ENCODE peak calls at places on chromosomes 4 and X, in nine cellular contexts. I is MCF 10A, J is nephron progenitor cell, Y is fibroblast of mammary gland, X is dermis blood vessel endothelial cell, P is non-pigmented ciliary epithelial cell, L is NCI-H1417 treated with DMSO at 0.1 percent for 48 hours, Q is substantia nigra, N is NCI-H1092. D is an unnamed sample.

GRCh38 chr4:76779740-76780459 is 118.0 kb downstream of the SOWAHB start:
- DNase-seq in I (peak; percentile 36), J (no peak), Y (peak; percentile 30), X (no peak), P (no peak), L (no peak), Q (no peak), N (no peak), D (no peak)

GRCh38 chr4:42151568-42152506 is 618 bp downstream of the BEND4 start:
- DNase-seq in I (no peak), J (peak; percentile 69), Y (no peak), X (no peak), P (no peak), L (peak; percentile 18), Q (peak; percentile 3), N (peak; percentile 56), D (no peak)

GRCh38 chrX:107563851-107564250 is 64.5 kb upstream of the PRPS1 start:
- DNase-seq in I (no peak), J (no peak), Y (no peak), X (no peak), P (no peak), L (peak; percentile 21), Q (no peak), N (no peak), D (peak; percentile 81)

GRCh38 chr4:153159016-153159415 is 45.2 kb upstream of the TRIM2 start:
- DNase-seq in I (no peak), J (no peak), Y (no peak), X (peak; percentile 10), P (no peak), L (no peak), Q (no peak), N (no peak), D (no peak)

GRCh38 chr4:69617083-69617694 is 22.3 kb downstream of the UGT2A2 start:
- DNase-seq in I (peak; percentile 66), J (no peak), Y (peak; percentile 43), X (peak; percentile 17), P (peak; percentile 26), L (no peak), Q (peak; percentile 5), N (no peak), D (peak; percentile 31)

GRCh38 chr4:76634239-76634638 is 199.2 kb downstream of the SHROOM3 start:
- DNase-seq in I (peak; percentile 40), J (no peak), Y (peak; percentile 59), X (no peak), P (no peak), L (no peak), Q (no peak), N (no peak), D (no peak)

GRCh38 chr4:88791274-88791673 is 93.6 kb upstream of the NAP1L5 start:
- DNase-seq in I (peak; percentile 21), J (no peak), Y (peak; percentile 45), X (peak; percentile 61), P (peak; percentile 31), L (no peak), Q (no peak), N (no peak), D (no peak)

GRCh38 chrX:68997911-68998310 is 167.3 kb downstream of the PJA1 start:
- DNase-seq in I (peak; percentile 71), J (no peak), Y (peak; percentile 77), X (peak; percentile 76), P (no peak), L (no peak), Q (no peak), N (no peak), D (no peak)

GRCh38 chrX:113305496-113305895 is 464.9 kb upstream of the AMOT start:
- DNase-seq in I (peak; percentile 21), J (no peak), Y (peak; percentile 83), X (peak; percentile 1), P (peak; percentile 48), L (no peak), Q (no peak), N (no peak), D (no peak)

GRCh38 chrX:76253432-76253831 is 80.6 kb downstream of the PBDC1 start:
- DNase-seq in I (peak; percentile 66), J (peak; percentile 25), Y (peak; percentile 46), X (peak; percentile 64), P (peak; percentile 1), L (no peak), Q (peak; percentile 13), N (peak; percentile 17), D (no peak)

GRCh38 chr4:145920205-145920604 is 18.4 kb downstream of the ZNF827 start:
- DNase-seq in I (peak; percentile 70), J (no peak), Y (peak; percentile 99), X (peak; percentile 88), P (peak; percentile 95), L (no peak), Q (no peak), N (no peak), D (no peak)

D was measured in NCI-H1436 treated with DMSO at 0.1 percent for 48 hours.